ENCODE peak calls at places on chromosome 15, in five cellular contexts. N is uterus, C is transverse colon, H is mucosa of descending colon, I is left ventricle myocardium inferior. X is an unnamed sample.
A peak's percentile ranks its signal among the peaks of the same experiment; 100 is the strongest.

GRCh38 chr15:68930268-68931022 is at the start of gene SPESP1:
- DNase-seq in N (peak; percentile 52), C (peak; percentile 56), H (peak; percentile 82), I (peak; percentile 60), X (peak; percentile 85)

GRCh38 chr15:35306361-35306981 is 221.4 kb upstream of the NANOGP8 start:
- DNase-seq in N (no peak), C (peak; percentile 54), H (no peak), I (no peak), X (no peak)

GRCh38 chr15:23503546-23503945 is 56.5 kb upstream of the GOLGA6L2 start:
- DNase-seq in N (no peak), C (no peak), H (no peak), I (no peak), X (no peak)

GRCh38 chr15:33315044-33315443 is 4.3 kb downstream of the RYR3 start:
- DNase-seq in N (no peak), C (no peak), H (no peak), I (no peak), X (no peak)

GRCh38 chr15:82122754-82123400 is 77.1 kb upstream of the MEX3B start:
- DNase-seq in N (peak; percentile 65), C (no peak), H (no peak), I (no peak), X (no peak)

GRCh38 chr15:77786181-77786890 is 153.6 kb upstream of the LINGO1 start:
- DNase-seq in N (no peak), C (no peak), H (no peak), I (no peak), X (peak; percentile 45)

GRCh38 chr15:62594017-62594416 is 428.9 kb upstream of the C2CD4B start:
- DNase-seq in N (no peak), C (no peak), H (no peak), I (no peak), X (no peak)

GRCh38 chr15:43133429-43134156 is at the start of gene TMEM62:
- DNase-seq in N (peak; percentile 62), C (peak; percentile 92), H (peak; percentile 91), I (peak; percentile 85), X (peak; percentile 93)

GRCh38 chr15:92629276-92629974 is 26.1 kb downstream of the FAM174B start:
- DNase-seq in N (no peak), C (no peak), H (no peak), I (no peak), X (no peak)

GRCh38 chr15:63041982-63042878 is at the start of gene TPM1:
- DNase-seq in N (peak; percentile 92), C (peak; percentile 82), H (peak; percentile 92), I (peak; percentile 88), X (peak; percentile 86)

GRCh38 chr15:58779554-58779953 is 8.5 kb downstream of the MINDY2 start:
- DNase-seq in N (no peak), C (no peak), H (no peak), I (no peak), X (no peak)

GRCh38 chr15:35624881-35625280 is 78.9 kb upstream of the DPH6 start:
- DNase-seq in N (no peak), C (no peak), H (no peak), I (no peak), X (peak; percentile 37)

GRCh38 chr15:83854950-83855707 is 201.2 kb downstream of the ADAMTSL3 start:
- DNase-seq in N (no peak), C (no peak), H (no peak), I (no peak), X (no peak)

GRCh38 chr15:63514533-63514943 is 10.1 kb downstream of the USP3 start:
- DNase-seq in N (no peak), C (no peak), H (no peak), I (no peak), X (no peak)

DNA sequence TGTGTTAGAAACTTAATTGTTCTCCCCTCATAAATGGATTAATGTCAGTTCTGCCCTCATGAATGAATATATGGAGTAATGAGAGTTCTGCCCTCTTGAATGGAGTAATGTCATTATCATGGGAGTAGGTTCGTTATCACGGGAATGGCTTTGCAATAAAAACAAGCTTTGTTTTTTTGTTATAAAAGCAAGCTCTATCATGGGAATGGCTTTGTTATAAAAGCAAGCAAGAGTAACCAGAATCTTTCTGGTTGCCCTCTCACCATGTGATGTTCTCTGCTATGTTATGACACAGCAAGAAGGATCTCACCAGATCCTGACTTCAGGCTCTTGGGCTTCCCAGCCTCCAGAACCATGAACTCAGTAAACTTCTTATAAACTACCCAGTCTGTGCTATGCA is 38.4 kb upstream of the UBL7 start:
- DNase-seq in N (no peak), C (no peak), H (no peak), I (no peak), X (no peak)
- H3K36me3 ChIP-seq in N (no peaks in the 10 kb centered on the region), C (no peaks in the 10 kb centered on the region), H (no peaks in the 10 kb centered on the region), I (no peaks in the 10 kb centered on the region), X (no peaks in the 10 kb centered on the region)

GRCh38 chr15:98924311-98925049 is 83.1 kb downstream of the PGPEP1L start:
- DNase-seq in N (no peak), C (no peak), H (no peak), I (no peak), X (no peak)

GRCh38 chr15:98920091-98920880 is 87.3 kb downstream of the PGPEP1L start:
- DNase-seq in N (no peak), C (no peak), H (no peak), I (no peak), X (no peak)

GRCh38 chr15:98926236-98926635 is 81.4 kb downstream of the PGPEP1L start:
- DNase-seq in N (no peak), C (no peak), H (no peak), I (no peak), X (no peak)

GRCh38 chr15:98923159-98923558 is 84.4 kb downstream of the PGPEP1L start:
- DNase-seq in N (no peak), C (no peak), H (no peak), I (no peak), X (no peak)

GRCh38 chr15:98923579-98923978 is 84.0 kb downstream of the PGPEP1L start:
- DNase-seq in N (no peak), C (no peak), H (no peak), I (no peak), X (no peak)
- H3K36me3 ChIP-seq in N (no peaks in the 10 kb centered on the region), C (no peaks in the 10 kb centered on the region), H (no peaks in the 10 kb centered on the region), I (peaks cover 75% of the 10 kb centered on the region), X (no peaks in the 10 kb centered on the region)

DNA sequence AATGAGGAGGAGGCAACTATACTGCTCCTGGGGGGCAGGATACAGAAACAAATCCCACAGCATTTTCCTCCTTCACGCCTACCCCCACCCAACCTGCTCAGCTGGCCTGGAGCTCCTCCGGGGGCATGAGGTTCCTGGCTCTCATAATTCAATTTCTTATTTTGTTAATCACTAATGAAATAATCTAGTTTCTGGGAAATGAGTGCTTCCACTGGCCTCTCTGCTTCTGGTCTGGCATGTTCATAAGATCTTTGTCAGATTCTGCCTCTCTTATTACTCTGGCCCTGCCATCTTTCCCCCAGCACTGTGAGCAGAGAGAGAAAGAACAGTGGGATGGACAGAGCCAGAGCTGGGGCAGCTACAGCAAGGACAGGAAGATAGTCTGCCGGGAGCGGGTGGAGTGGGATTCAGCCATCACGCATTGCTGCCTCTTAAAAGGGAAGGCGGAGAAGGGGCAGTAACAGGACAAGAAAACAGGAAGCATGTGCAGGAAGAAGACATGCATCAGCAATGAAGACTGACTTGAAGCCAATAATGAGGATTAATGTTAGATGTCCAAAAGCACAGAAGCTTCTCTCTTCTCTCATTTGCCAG is 13.6 kb downstream of the RPAP1 start:
- DNase-seq in N (no peak), C (no peak), H (no peak), I (no peak), X (no peak)
- H3K36me3 ChIP-seq in N (no peaks in the 10 kb centered on the region), C (no peaks in the 10 kb centered on the region), H (peaks cover 9% of the 10 kb centered on the region), I (peaks cover 94% of the 10 kb centered on the region), X (no peaks in the 10 kb centered on the region)

GRCh38 chr15:88623632-88624031 is 2.5 kb downstream of the AEN start:
- DNase-seq in N (no peak), C (no peak), H (no peak), I (no peak), X (no peak)

GRCh38 chr15:88622605-88622975 is 1.4 kb downstream of the AEN start:
- DNase-seq in N (no peak), C (no peak), H (no peak), I (no peak), X (no peak)

GRCh38 chr15:88624971-88625290 is 3.8 kb downstream of the AEN start:
- DNase-seq in N (no peak), C (no peak), H (no peak), I (no peak), X (no peak)

GRCh38 chr15:88623061-88623460 is 1.9 kb downstream of the AEN start:
- DNase-seq in N (no peak), C (no peak), H (no peak), I (no peak), X (no peak)

DNA sequence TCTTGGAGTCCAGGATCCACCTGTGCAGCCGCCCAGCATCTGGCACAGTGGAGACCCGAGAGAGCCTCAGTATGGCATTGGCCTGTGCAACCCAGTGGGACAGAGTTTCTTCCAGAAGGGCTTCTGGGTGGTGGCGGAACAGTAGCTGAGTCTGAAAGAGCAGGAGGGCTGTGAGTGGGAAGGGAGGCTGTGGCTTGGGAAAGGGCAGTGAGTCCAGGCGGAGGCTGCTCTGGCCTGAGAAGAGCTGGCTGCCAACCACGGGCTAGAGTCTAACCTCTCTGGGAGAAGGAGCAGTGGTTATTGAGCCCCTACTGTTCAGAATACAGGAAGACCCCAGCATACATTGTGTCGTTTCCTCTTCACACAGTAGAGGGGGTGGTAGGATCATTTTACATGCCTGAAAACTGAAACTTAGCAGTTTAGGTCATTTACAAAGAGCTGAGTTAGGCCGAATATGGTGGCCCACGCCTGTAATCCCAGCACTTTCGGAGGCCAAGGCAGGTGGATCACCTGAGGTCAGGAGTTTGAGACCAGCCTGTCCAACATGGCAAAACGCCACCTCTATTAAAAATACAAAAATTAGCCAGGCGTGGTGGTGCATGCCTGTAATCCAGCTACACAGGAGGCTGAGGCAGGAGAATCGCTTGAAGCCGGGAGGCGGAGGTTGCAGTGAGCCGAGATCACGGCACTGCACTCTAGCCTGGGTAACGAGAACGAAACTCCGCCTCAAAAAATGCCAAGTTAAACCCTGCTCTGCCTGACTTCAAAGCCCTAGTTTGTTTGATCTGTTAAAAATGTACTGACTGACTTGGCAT is 3.2 kb downstream of the AEN start:
- DNase-seq in N (no peak), C (no peak), H (peak; percentile 21), I (no peak), X (no peak)
- H3K36me3 ChIP-seq in N (no peaks in the 10 kb centered on the region), C (no peaks in the 10 kb centered on the region), H (no peaks in the 10 kb centered on the region), I (peaks cover 31% of the 10 kb centered on the region), X (peaks cover 36% of the 10 kb centered on the region)

GRCh38 chr15:85129881-85130280 is 148.2 kb downstream of the PDE8A start:
- DNase-seq in N (no peak), C (no peak), H (no peak), I (no peak), X (no peak)

GRCh38 chr15:85128636-85129035 is 147.0 kb downstream of the PDE8A start:
- DNase-seq in N (no peak), C (no peak), H (no peak), I (no peak), X (no peak)

GRCh38 chr15:85137507-85138175 is 156.0 kb downstream of the PDE8A start:
- DNase-seq in N (no peak), C (no peak), H (no peak), I (no peak), X (no peak)

GRCh38 chr15:85133709-85134108 is 152.1 kb downstream of the PDE8A start:
- DNase-seq in N (no peak), C (no peak), H (no peak), I (no peak), X (no peak)

GRCh38 chr15:85131915-85132314 is 150.3 kb downstream of the PDE8A start:
- DNase-seq in N (no peak), C (no peak), H (no peak), I (no peak), X (no peak)
- H3K36me3 ChIP-seq in N (no peaks in the 10 kb centered on the region), C (no peaks in the 10 kb centered on the region), H (no peaks in the 10 kb centered on the region), I (peaks cover 92% of the 10 kb centered on the region), X (peaks cover 58% of the 10 kb centered on the region)

GRCh38 chr15:49627407-49627877 is 6.6 kb downstream of the DTWD1 start:
- DNase-seq in N (no peak), C (no peak), H (no peak), I (no peak), X (no peak)
- H3K36me3 ChIP-seq in N (no peaks in the 10 kb centered on the region), C (no peaks in the 10 kb centered on the region), H (no peaks in the 10 kb centered on the region), I (peaks cover 78% of the 10 kb centered on the region), X (no peaks in the 10 kb centered on the region)

X was measured in left lung.